ENCODE peak calls at places on chromosomes 6 and 20, in ten cellular contexts. H, S, C, B, D, R, W, J, U and T are unnamed samples.

GRCh38 chr6:73308712-73309533 is 45.2 kb downstream of the DPPA5 start:
- DNase-seq in H (no peak), S (no peak), C (no peak), B (peak), D (no peak), R (no peak), W (no peak), J (peak), U (no peak), T (no peak)

GRCh38 chr6:81534934-81535465 is 217.5 kb downstream of the TENT5A start:
- DNase-seq in H (no peak), S (no peak), C (no peak), B (no peak), D (no peak), R (no peak), W (no peak), J (no peak), U (no peak), T (no peak)

GRCh38 chr20:16397053-16397452 is 176.2 kb downstream of the KIF16B start:
- DNase-seq in H (no peak), S (peak), C (no peak), B (no peak), D (peak), R (no peak), W (peak), J (no peak), U (no peak), T (peak)

GRCh38 chr6:134035823-134036296 is 16.6 kb downstream of the SLC2A12 start:
- DNase-seq in H (no peak), S (no peak), C (no peak), B (peak), D (no peak), R (no peak), W (no peak), J (peak), U (no peak), T (no peak)

GRCh38 chr6:23413327-23414203 is 712.5 kb upstream of the NRSN1 start:
- DNase-seq in H (no peak), S (no peak), C (no peak), B (no peak), D (no peak), R (no peak), W (no peak), J (no peak), U (no peak), T (no peak)

GRCh38 chr6:2918936-2919335 is 15.8 kb upstream of the SERPINB9 start:
- DNase-seq in H (no peak), S (no peak), C (no peak), B (no peak), D (no peak), R (no peak), W (no peak), J (no peak), U (no peak), T (no peak)

GRCh38 chr6:73798592-73798991 is 102.6 kb downstream of the CD109 start:
- DNase-seq in H (no peak), S (no peak), C (peak), B (peak), D (no peak), R (no peak), W (peak), J (peak), U (no peak), T (no peak)

GRCh38 chr20:14335122-14335521 is 2.3 kb downstream of the FLRT3 start:
- DNase-seq in H (no peak), S (no peak), C (no peak), B (no peak), D (no peak), R (no peak), W (no peak), J (no peak), U (no peak), T (no peak)

GRCh38 chr6:22147983-22148797 is 148.6 kb downstream of the PRL start:
- DNase-seq in H (no peak), S (no peak), C (no peak), B (peak), D (no peak), R (no peak), W (no peak), J (peak), U (peak), T (no peak)

GRCh38 chr6:40819182-40819834 is 219.7 kb downstream of the UNC5CL start:
- DNase-seq in H (no peak), S (no peak), C (no peak), B (no peak), D (no peak), R (no peak), W (no peak), J (no peak), U (peak), T (no peak)

GRCh38 chr6:139107051-139107450 is 27.8 kb upstream of the HECA start:
- DNase-seq in H (no peak), S (no peak), C (no peak), B (no peak), D (no peak), R (no peak), W (no peak), J (no peak), U (no peak), T (no peak)

GRCh38 chr20:37315293-37316110 is 26.0 kb downstream of the MANBAL start:
- DNase-seq in H (no peak), S (peak), C (peak), B (peak), D (no peak), R (no peak), W (peak), J (peak), U (peak), T (peak)

GRCh38 chr6:112015725-112016124 is 38.2 kb upstream of the CCN6 start:
- DNase-seq in H (no peak), S (no peak), C (no peak), B (peak), D (no peak), R (no peak), W (no peak), J (no peak), U (no peak), T (no peak)

GRCh38 chr6:170080169-170080827 is 210.6 kb downstream of the DLL1 start:
- DNase-seq in H (no peak), S (peak), C (no peak), B (no peak), D (no peak), R (no peak), W (no peak), J (no peak), U (peak), T (no peak)

GRCh38 chr20:24663496-24663895 is 194.1 kb downstream of the SYNDIG1 start:
- DNase-seq in H (no peak), S (no peak), C (no peak), B (no peak), D (no peak), R (no peak), W (no peak), J (no peak), U (no peak), T (no peak)

GRCh38 chr6:16334671-16335070 is 96.3 kb downstream of the GMPR start:
- DNase-seq in H (no peak), S (no peak), C (peak), B (peak), D (no peak), R (no peak), W (peak), J (peak), U (peak), T (peak)

GRCh38 chr6:11143394-11144371 is 32.2 kb upstream of the ERVFRD-1 start:
- DNase-seq in H (no peak), S (peak), C (peak), B (peak), D (no peak), R (no peak), W (peak), J (peak), U (peak), T (peak)

GRCh38 chr20:2252419-2253060 is 43.3 kb upstream of the TGM3 start:
- DNase-seq in H (no peak), S (no peak), C (no peak), B (no peak), D (no peak), R (no peak), W (no peak), J (no peak), U (no peak), T (no peak)

GRCh38 chr6:105566503-105566902 is 163.6 kb upstream of the PREP start:
- DNase-seq in H (no peak), S (no peak), C (no peak), B (no peak), D (no peak), R (no peak), W (no peak), J (no peak), U (no peak), T (no peak)

GRCh38 chr6:3489032-3489757 is 32.3 kb upstream of the SLC22A23 start:
- DNase-seq in H (no peak), S (no peak), C (no peak), B (peak), D (no peak), R (no peak), W (no peak), J (peak), U (no peak), T (no peak)

GRCh38 chr6:4848382-4849068 is 72.3 kb downstream of the CDYL start:
- DNase-seq in H (no peak), S (no peak), C (no peak), B (no peak), D (no peak), R (no peak), W (no peak), J (no peak), U (no peak), T (no peak)

GRCh38 chr20:23988561-23988960 is at the start of gene GGTLC1:
- DNase-seq in H (no peak), S (no peak), C (no peak), B (no peak), D (no peak), R (no peak), W (no peak), J (no peak), U (no peak), T (no peak)

GRCh38 chr20:43938932-43939761 is 24.5 kb downstream of the TOX2 start:
- DNase-seq in H (no peak), S (peak), C (peak), B (peak), D (no peak), R (no peak), W (no peak), J (peak), U (peak), T (peak)

GRCh38 chr20:8642247-8642646 is 426.6 kb upstream of the PLCB4 start:
- DNase-seq in H (no peak), S (no peak), C (no peak), B (peak), D (no peak), R (no peak), W (no peak), J (no peak), U (no peak), T (no peak)

GRCh38 chr6:150766201-150766997 is 99.1 kb upstream of the MTHFD1L start:
- DNase-seq in H (no peak), S (peak), C (no peak), B (no peak), D (no peak), R (no peak), W (no peak), J (no peak), U (no peak), T (no peak)

GRCh38 chr6:80226156-80226555 is 119.7 kb downstream of the BCKDHB start:
- DNase-seq in H (no peak), S (no peak), C (no peak), B (no peak), D (no peak), R (no peak), W (no peak), J (no peak), U (no peak), T (no peak)

GRCh38 chr20:56249244-56249955 is 868 bp downstream of the MC3R start:
- DNase-seq in H (no peak), S (no peak), C (no peak), B (no peak), D (no peak), R (no peak), W (no peak), J (no peak), U (no peak), T (no peak)

GRCh38 chr6:16316741-16317251 is 78.4 kb downstream of the GMPR start:
- DNase-seq in H (peak), S (no peak), C (no peak), B (peak), D (no peak), R (peak), W (no peak), J (peak), U (no peak), T (no peak)

GRCh38 chr20:5216663-5217062 is 89.9 kb downstream of the CDS2 start:
- DNase-seq in H (no peak), S (peak), C (no peak), B (no peak), D (peak), R (no peak), W (no peak), J (no peak), U (no peak), T (no peak)

GRCh38 chr20:4135385-4136077 is 120.2 kb upstream of the RNF24 start:
- DNase-seq in H (no peak), S (no peak), C (no peak), B (peak), D (no peak), R (no peak), W (peak), J (peak), U (no peak), T (no peak)

GRCh38 chr6:139030539-139030938 is 2.0 kb downstream of the ABRACL start:
- DNase-seq in H (no peak), S (no peak), C (no peak), B (no peak), D (no peak), R (peak), W (no peak), J (no peak), U (no peak), T (no peak)

GRCh38 chr6:158205220-158205944 is 37.2 kb downstream of the GTF2H5 start:
- DNase-seq in H (no peak), S (no peak), C (no peak), B (no peak), D (no peak), R (no peak), W (no peak), J (no peak), U (no peak), T (no peak)

GRCh38 chr6:77466055-77467028 is 3.1 kb upstream of the HTR1B start:
- DNase-seq in H (no peak), S (peak), C (no peak), B (peak), D (no peak), R (no peak), W (peak), J (peak), U (peak), T (peak)

GRCh38 chr20:53707341-53708102 is 113.9 kb upstream of the ZNF217 start:
- DNase-seq in H (no peak), S (no peak), C (no peak), B (no peak), D (no peak), R (no peak), W (no peak), J (peak), U (no peak), T (no peak)

DNA sequence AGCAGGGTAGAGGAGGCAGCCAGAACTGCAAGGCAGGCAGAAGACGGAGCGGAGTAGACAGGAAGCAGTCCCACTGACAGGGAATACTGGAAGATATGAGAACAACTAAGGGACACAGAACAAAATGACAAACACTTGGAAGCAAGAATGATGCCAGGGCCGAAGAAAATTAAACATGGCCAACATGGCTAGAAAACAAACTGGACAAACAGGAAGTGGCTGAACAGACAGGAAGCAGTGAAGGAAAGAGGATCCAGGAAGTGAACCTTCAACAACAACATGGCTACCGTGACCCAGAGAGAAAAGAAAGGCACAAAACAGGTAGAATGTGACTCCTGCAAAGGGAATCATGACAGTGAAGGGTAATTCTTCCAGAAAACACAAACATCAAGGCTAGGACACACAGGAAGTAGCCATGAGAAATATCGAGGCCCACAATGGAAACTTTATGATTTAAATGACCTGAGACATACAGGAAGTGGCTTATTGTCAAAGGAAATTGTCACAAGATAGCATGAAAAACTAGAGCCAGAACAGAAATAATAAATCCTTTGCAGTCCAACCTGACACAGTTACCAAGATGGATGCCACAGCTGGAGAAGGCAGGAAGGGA is 9.1 kb downstream of the COL11A2 start:
- DNase-seq in H (no peak), S (no peak), C (no peak), B (no peak), D (no peak), R (no peak), W (no peak), J (no peak), U (no peak), T (no peak)
- H3K4me3 ChIP-seq in H (no peak), S (no peak), C (no peak), B (no peak), D (no peak), R (peak), W (no peak), J (no peak), U (no peak), T (no peak)

GRCh38 chr20:31661625-31662371 is 24.1 kb downstream of the COX4I2 start:
- DNase-seq in H (peak), S (peak), C (peak), B (peak), D (peak), R (peak), W (peak), J (peak), U (peak), T (peak)
- H3K4me3 ChIP-seq in H (peak), S (peak), C (peak), B (no peak), D (peak), R (peak), W (peak), J (peak), U (peak), T (no peak)

GRCh38 chr6:42028234-42029061 is 21.9 kb upstream of the TAF8 start:
- DNase-seq in H (no peak), S (no peak), C (no peak), B (no peak), D (no peak), R (no peak), W (no peak), J (peak), U (no peak), T (no peak)
- H3K4me3 ChIP-seq in H (no peak), S (no peak), C (no peak), B (no peak), D (no peak), R (peak), W (no peak), J (no peak), U (no peak), T (no peak)

GRCh38 chr6:27312146-27312949 is at the start of gene POM121L2:
- DNase-seq in H (peak), S (no peak), C (no peak), B (peak), D (no peak), R (peak), W (no peak), J (peak), U (peak), T (peak)

GRCh38 chr6:27314046-27314445 is 2.0 kb upstream of the POM121L2 start:
- DNase-seq in H (no peak), S (no peak), C (no peak), B (no peak), D (no peak), R (no peak), W (no peak), J (no peak), U (no peak), T (no peak)

GRCh38 chr6:27311806-27312145 is 297 bp downstream of the POM121L2 start:
- DNase-seq in H (no peak), S (no peak), C (no peak), B (no peak), D (no peak), R (no peak), W (no peak), J (no peak), U (no peak), T (no peak)

DNA sequence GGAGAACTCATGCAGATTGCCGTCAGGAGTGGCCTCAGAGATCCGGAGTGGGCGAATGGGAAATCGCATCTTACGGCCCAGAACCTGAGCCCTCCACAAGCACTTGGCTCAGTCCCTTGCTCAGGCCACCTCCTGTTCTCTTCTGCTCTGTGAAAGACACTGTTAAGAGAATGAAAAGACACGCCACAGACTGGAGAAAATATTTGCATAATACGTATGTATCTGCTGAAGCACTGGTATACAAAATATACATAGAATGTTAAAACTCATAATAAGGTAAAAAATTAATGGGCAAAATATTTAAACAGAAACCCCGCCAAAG is 838 bp upstream of the POM121L2 start:
- DNase-seq in H (no peak), S (no peak), C (no peak), B (no peak), D (no peak), R (no peak), W (no peak), J (no peak), U (no peak), T (no peak)
- H3K4me3 ChIP-seq in H (peak), S (peak), C (no peak), B (no peak), D (peak), R (peak), W (no peak), J (peak), U (peak), T (no peak)

GRCh38 chr6:168209420-168209819 is 110.2 kb downstream of the DACT2 start:
- DNase-seq in H (no peak), S (no peak), C (no peak), B (no peak), D (no peak), R (no peak), W (no peak), J (no peak), U (no peak), T (no peak)
- H3K4me3 ChIP-seq in H (no peak), S (no peak), C (no peak), B (no peak), D (no peak), R (no peak), W (no peak), J (no peak), U (no peak), T (no peak)

GRCh38 chr20:58877374-58878360 is 25.2 kb downstream of the GNAS start:
- DNase-seq in H (no peak), S (no peak), C (no peak), B (no peak), D (no peak), R (no peak), W (no peak), J (no peak), U (no peak), T (no peak)

GRCh38 chr20:58874469-58874868 is 22.0 kb downstream of the GNAS start:
- DNase-seq in H (no peak), S (no peak), C (no peak), B (no peak), D (no peak), R (no peak), W (no peak), J (no peak), U (no peak), T (no peak)

GRCh38 chr20:58876437-58876836 is 23.9 kb downstream of the GNAS start:
- DNase-seq in H (no peak), S (no peak), C (no peak), B (no peak), D (no peak), R (no peak), W (no peak), J (no peak), U (no peak), T (no peak)

GRCh38 chr20:58875111-58875510 is 22.6 kb downstream of the GNAS start:
- DNase-seq in H (no peak), S (no peak), C (no peak), B (no peak), D (no peak), R (no peak), W (no peak), J (no peak), U (no peak), T (no peak)

DNA sequence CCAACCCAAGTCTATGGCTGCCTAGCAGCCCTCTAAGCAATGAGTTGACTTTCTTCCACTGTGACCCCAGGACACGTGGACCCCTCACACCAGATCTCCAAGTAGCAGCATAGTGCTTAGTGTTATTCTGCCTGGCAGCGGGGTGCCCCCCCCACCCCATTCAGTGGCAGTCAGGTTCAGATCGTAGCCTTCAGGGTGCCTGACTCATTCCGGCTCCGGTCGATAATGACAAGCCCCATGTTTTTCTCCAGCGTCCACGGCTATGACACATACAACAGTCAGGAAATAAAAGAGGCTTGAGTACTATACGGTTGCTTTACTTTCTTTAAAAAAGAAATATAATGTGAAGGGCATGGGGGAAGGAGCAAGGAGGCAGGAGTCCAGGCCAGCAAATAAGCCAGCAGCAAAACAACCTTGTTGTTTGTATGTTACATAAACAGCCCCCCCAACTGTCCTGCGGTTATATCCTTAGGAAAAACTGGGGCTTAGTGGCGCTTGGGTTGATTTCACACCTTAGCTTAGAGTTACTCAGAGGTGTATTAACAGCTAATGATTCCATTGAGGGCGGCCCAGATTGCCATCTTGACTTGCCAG is 23.1 kb downstream of the GNAS start:
- DNase-seq in H (no peak), S (no peak), C (no peak), B (no peak), D (no peak), R (no peak), W (no peak), J (peak), U (no peak), T (no peak)
- H3K4me3 ChIP-seq in H (no peak), S (no peak), C (no peak), B (no peak), D (no peak), R (no peak), W (no peak), J (no peak), U (no peak), T (no peak)